ENCODE peak calls at places on chromosome 20, in ten cellular contexts. U is GM23338, G is choroid plexus epithelial cell, J is AG09309, C is glutamatergic neuron, H is astrocyte, K is WTC11, M is GM12878, P is foreskin fibroblast, A is heart right ventricle. W is an unnamed sample.

GRCh38 chr20:33539129-33539528 is 49.2 kb downstream of the CBFA2T2 start:
- DNase-seq in G (peak; percentile 58), H (peak; percentile 10), P (peak; percentile 51), K (no peak), U (no peak), C (no peak), A (no peak), J (no peak), M (no peak), W (peak; percentile 44)

GRCh38 chr20:19617256-19617655 is 140.8 kb upstream of the RIN2 start:
- DNase-seq in K (no peak), H (no peak), U (no peak), A (no peak), P (no peak), J (no peak), G (no peak), C (no peak), M (no peak), W (no peak)

GRCh38 chr20:17992847-17993508 is 24.2 kb downstream of the MGME1 start:
- DNase-seq in U (no peak), K (no peak), H (peak; percentile 32), A (no peak), G (peak; percentile 55), J (no peak), P (no peak), M (no peak), C (no peak), W (no peak)

GRCh38 chr20:49901588-49901987 is 13.7 kb downstream of the SPATA2 start:
- DNase-seq in H (no peak), M (no peak), K (no peak), J (no peak), G (no peak), U (no peak), A (no peak), P (no peak), C (no peak), W (no peak)

GRCh38 chr20:48787861-48788375 is 39.9 kb downstream of the PREX1 start:
- DNase-seq in P (peak; percentile 65), J (peak; percentile 25), M (no peak), G (peak; percentile 76), U (no peak), C (no peak), A (no peak), K (no peak), H (peak; percentile 68), W (peak; percentile 24)

GRCh38 chr20:52622086-52622485 is 350.1 kb upstream of the TSHZ2 start:
- DNase-seq in J (no peak), K (no peak), G (no peak), H (no peak), U (no peak), M (no peak), P (no peak), C (no peak), A (no peak), W (no peak)

GRCh38 chr20:56554869-56555268 is 21.8 kb downstream of the FAM209B start:
- DNase-seq in C (no peak), P (peak; percentile 96), J (peak; percentile 95), K (no peak), A (peak; percentile 81), M (peak; percentile 83), H (peak; percentile 97), G (peak; percentile 98), U (peak; percentile 49), W (peak; percentile 83)

GRCh38 chr20:8242827-8243764 is 111.0 kb downstream of the PLCB1 start:
- DNase-seq in H (no peak), K (no peak), G (peak; percentile 28), M (no peak), P (no peak), C (no peak), A (peak; percentile 23), U (no peak), J (no peak), W (no peak)

GRCh38 chr20:6381887-6382286 is 259.1 kb upstream of the FERMT1 start:
- DNase-seq in K (no peak), G (peak; percentile 66), C (no peak), U (peak; percentile 79), P (no peak), J (no peak), A (no peak), H (peak; percentile 11), M (no peak), W (no peak)

GRCh38 chr20:32524871-32525501 is 60.1 kb downstream of the NOL4L start:
- DNase-seq in M (no peak), C (peak; percentile 29), G (no peak), U (no peak), J (no peak), P (no peak), A (peak; percentile 78), H (no peak), K (no peak), W (no peak)

GRCh38 chr20:46252352-46253091 is 55.8 kb downstream of the CDH22 start:
- DNase-seq in J (no peak), M (no peak), C (no peak), G (no peak), K (no peak), A (no peak), H (no peak), U (no peak), P (no peak), W (no peak)

GRCh38 chr20:46255440-46256104 is 52.7 kb downstream of the CDH22 start:
- DNase-seq in G (peak; percentile 64), H (peak; percentile 4), J (no peak), K (no peak), M (no peak), A (peak; percentile 71), C (no peak), P (no peak), U (no peak), W (no peak)

GRCh38 chr20:46250772-46251171 is 57.5 kb downstream of the CDH22 start:
- DNase-seq in M (no peak), H (no peak), J (no peak), A (no peak), P (no peak), U (no peak), C (no peak), K (no peak), G (no peak), W (no peak)

GRCh38 chr20:46251211-46251673 is 57.1 kb downstream of the CDH22 start:
- DNase-seq in H (no peak), P (no peak), A (no peak), G (no peak), C (no peak), M (no peak), J (no peak), K (peak; percentile 56), U (peak; percentile 78), W (no peak)

DNA sequence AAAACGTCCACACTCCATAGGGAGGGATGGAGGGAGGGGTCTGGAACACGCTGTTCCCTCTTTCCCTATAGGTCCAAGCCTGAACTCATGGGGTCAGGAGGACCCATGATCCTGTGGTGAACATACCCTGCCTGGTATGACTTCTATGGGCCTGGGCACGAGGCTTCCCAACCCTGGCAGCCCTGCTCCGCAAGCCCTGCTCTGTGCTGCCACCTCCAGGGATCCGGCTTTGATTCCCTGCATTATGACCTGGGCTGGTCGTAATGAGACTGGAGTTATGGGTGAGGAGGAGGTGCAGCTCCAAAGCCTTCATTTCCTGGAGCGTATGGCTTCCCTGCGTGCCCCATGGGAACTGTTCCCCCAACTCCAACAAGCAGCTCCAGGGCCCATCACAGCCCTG is 54.9 kb downstream of the CDH22 start:
- DNase-seq in J (no peak), G (no peak), H (no peak), P (no peak), C (peak; percentile 49), U (peak; percentile 66), M (no peak), K (peak; percentile 53), A (no peak), W (no peak)
- TF ChIP-seq CTCF in J (peak; percentile 24), G (peak; percentile 25), H (no peak), P (no peak), C (no peak), U (peak; percentile 25), M (no peak), K (no peak), A (peak; percentile 30), W (peak; percentile 9)

GRCh38 chr20:62902926-62903615 is 23.2 kb downstream of the DIDO1 start:
- DNase-seq in G (peak; percentile 80), U (no peak), J (no peak), C (no peak), A (no peak), H (peak; percentile 54), P (no peak), M (no peak), K (no peak), W (no peak)
- TF ChIP-seq CTCF in G (no peak), U (no peak), J (no peak), C (no peak), A (no peak), H (no peak), P (no peak), M (no peak), K (no peak), W (no peak)

DNA sequence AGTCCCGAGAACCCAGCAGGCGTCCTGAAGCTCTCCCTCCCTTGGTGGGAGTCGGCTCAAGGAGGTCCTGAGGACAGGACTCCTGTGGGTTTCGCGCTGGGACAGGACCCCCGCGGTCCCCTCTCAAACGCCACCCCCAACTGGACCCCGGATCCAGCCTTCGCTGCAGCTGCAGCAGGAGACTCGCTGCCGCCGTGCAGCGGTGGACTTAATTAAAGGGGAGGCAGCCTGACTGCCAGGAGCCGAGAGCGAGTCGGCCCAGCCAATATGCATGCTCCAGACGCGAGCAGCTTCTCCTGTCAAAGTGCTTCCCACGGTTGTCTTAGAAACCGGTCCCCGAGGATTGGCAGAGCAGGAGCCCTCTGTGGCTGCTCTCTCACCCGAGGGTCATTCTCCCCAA is 580.2 kb upstream of the ZNF337 start:
- DNase-seq in P (peak; percentile 2), G (peak; percentile 3), C (peak; percentile 65), U (peak; percentile 33), J (no peak), H (peak; percentile 2), K (peak; percentile 32), M (no peak), A (no peak), W (no peak)
- TF ChIP-seq CTCF in P (no peak), G (no peak), C (no peak), U (no peak), J (no peak), H (no peak), K (no peak), M (no peak), A (no peak), W (no peak)

GRCh38 chr20:63863021-63863797 is 1.9 kb upstream of the TPD52L2 start:
- DNase-seq in G (no peak), M (no peak), J (no peak), H (no peak), K (no peak), P (no peak), U (no peak), C (no peak), A (peak; percentile 4), W (no peak)

GRCh38 chr20:63864978-63865640 is at the start of gene TPD52L2:
- DNase-seq in C (peak; percentile 96), J (peak; percentile 87), M (peak; percentile 94), K (peak; percentile 99), U (peak; percentile 100), G (peak; percentile 99), A (peak; percentile 99), P (peak; percentile 98), H (peak; percentile 95), W (peak; percentile 91)

GRCh38 chr20:63864545-63864977 is 509 bp upstream of the TPD52L2 start:
- DNase-seq in A (no peak), P (no peak), G (no peak), C (no peak), U (no peak), K (no peak), J (no peak), H (no peak), M (no peak), W (no peak)

GRCh38 chr20:63861981-63862901 is 943 bp downstream of the ABHD16B start:
- DNase-seq in P (no peak), G (no peak), A (no peak), J (no peak), U (no peak), M (no peak), H (no peak), K (no peak), C (no peak), W (no peak)

GRCh38 chr20:63863798-63864544 is 1.1 kb upstream of the TPD52L2 start:
- DNase-seq in G (peak; percentile 85), K (peak; percentile 65), J (peak; percentile 31), A (peak; percentile 83), M (peak; percentile 86), P (peak; percentile 86), H (peak; percentile 57), C (peak; percentile 73), U (peak; percentile 86), W (peak; percentile 49)
- TF ChIP-seq CTCF in G (peak; percentile 71), K (no peak), J (peak; percentile 62), A (peak; percentile 80), M (peak; percentile 79), P (peak; percentile 60), H (peak; percentile 45), C (peak; percentile 34), U (peak; percentile 55), W (peak; percentile 66)